ENCODE peak calls at places on chromosomes 5 and 9, in five cellular contexts. S, N, J, L and I are unnamed samples.

GRCh38 chr5:32776203-32776602 is 65.1 kb downstream of the NPR3 start:
- DNase-seq in S (no peak), N (no peak), J (no peak), L (no peak), I (no peak)

GRCh38 chr5:76709762-76710161 is 6.2 kb upstream of the F2R start:
- DNase-seq in S (no peak), N (no peak), J (peak; percentile 50), L (no peak), I (peak; percentile 62)

GRCh38 chr9:7117676-7118561 is 360.1 kb downstream of the KDM4C start:
- DNase-seq in S (peak; percentile 45), N (no peak), J (no peak), L (no peak), I (peak; percentile 73)

GRCh38 chr5:41754857-41755256 is 115.4 kb downstream of the OXCT1 start:
- DNase-seq in S (no peak), N (no peak), J (no peak), L (no peak), I (peak; percentile 18)

GRCh38 chr9:95131023-95131943 is 186.2 kb downstream of the FANCC start:
- DNase-seq in S (peak; percentile 9), N (peak; percentile 21), J (peak; percentile 47), L (peak; percentile 58), I (peak; percentile 55)

GRCh38 chr9:112546149-112547012 is 59.8 kb downstream of the KIAA1958 start:
- DNase-seq in S (no peak), N (no peak), J (no peak), L (no peak), I (peak; percentile 34)

GRCh38 chr9:120913673-120914266 is 12.8 kb downstream of the TRAF1 start:
- DNase-seq in S (no peak), N (no peak), J (no peak), L (no peak), I (no peak)

GRCh38 chr5:119302916-119303897 is 52.6 kb upstream of the TNFAIP8 start:
- DNase-seq in S (no peak), N (no peak), J (peak; percentile 96), L (no peak), I (peak; percentile 98)

GRCh38 chr9:113464286-113464660 is 746 bp downstream of the RGS3 start:
- DNase-seq in S (no peak), N (no peak), J (no peak), L (no peak), I (no peak)

GRCh38 chr5:177434437-177434836 is 8.0 kb downstream of the GRK6 start:
- DNase-seq in S (no peak), N (no peak), J (peak; percentile 63), L (peak; percentile 69), I (no peak)

GRCh38 chr5:35741126-35741711 is 115.5 kb upstream of the IL7R start:
- DNase-seq in S (no peak), N (no peak), J (no peak), L (no peak), I (no peak)

GRCh38 chr5:41246376-41246775 is 33.0 kb upstream of the C6 start:
- DNase-seq in S (no peak), N (no peak), J (peak; percentile 89), L (no peak), I (no peak)

GRCh38 chr9:106697390-106697789 is 165.6 kb upstream of the ZNF462 start:
- DNase-seq in S (peak; percentile 29), N (no peak), J (no peak), L (no peak), I (no peak)

GRCh38 chr9:86944974-86945867 is 2.1 kb downstream of the GAS1 start:
- DNase-seq in S (no peak), N (no peak), J (no peak), L (peak; percentile 1), I (no peak)

GRCh38 chr5:55920784-55921183 is 69.6 kb downstream of the IL31RA start:
- DNase-seq in S (no peak), N (no peak), J (peak; percentile 49), L (no peak), I (peak; percentile 19)

GRCh38 chr5:32147236-32147635 is 26.9 kb downstream of the GOLPH3 start:
- DNase-seq in S (no peak), N (no peak), J (no peak), L (no peak), I (peak; percentile 77)

GRCh38 chr9:89670806-89671434 is 66.1 kb downstream of the GADD45G start:
- DNase-seq in S (no peak), N (no peak), J (no peak), L (no peak), I (no peak)

GRCh38 chr5:127229185-127229889 is 61.3 kb upstream of the MEGF10 start:
- DNase-seq in S (peak; percentile 2), N (peak; percentile 59), J (no peak), L (peak; percentile 56), I (peak; percentile 18)

GRCh38 chr5:127758884-127759283 is 55.7 kb downstream of the CCDC192 start:
- DNase-seq in S (no peak), N (no peak), J (no peak), L (no peak), I (peak; percentile 30)

GRCh38 chr9:95644377-95644776 is 127.6 kb upstream of the PTCH1 start:
- DNase-seq in S (no peak), N (no peak), J (no peak), L (no peak), I (no peak)

GRCh38 chr5:146185161-146185560 is 2.7 kb upstream of the LARS1 start:
- DNase-seq in S (no peak), N (no peak), J (peak; percentile 76), L (no peak), I (no peak)